ENCODE peak calls at places on chromosomes 7 and 10, in four cellular contexts. F is astrocyte of the spinal cord, S is choroid plexus epithelial cell, U is mucosa of descending colon. K is an unnamed sample.

GRCh38 chr10:49613160-49613881 is 516 bp upstream of the CHAT start:
- DNase-seq in F (no peak), U (no peak), S (no peak), K (peak)

GRCh38 chr7:139647085-139647484 is 123.6 kb downstream of the CLEC2L start:
- DNase-seq in U (no peak), F (no peak), S (peak), K (no peak)

GRCh38 chr10:131019696-131020095 is 291.8 kb downstream of the TCERG1L start:
- DNase-seq in F (no peak), U (no peak), S (no peak), K (no peak)

GRCh38 chr7:146960747-146961416 is 844.3 kb downstream of the CNTNAP2 start:
- DNase-seq in U (no peak), F (no peak), S (no peak), K (no peak)

GRCh38 chr7:33547880-33548279 is 357.5 kb upstream of the BMPER start:
- DNase-seq in F (no peak), S (no peak), U (no peak), K (no peak)

GRCh38 chr10:79405995-79406515 is 39.4 kb downstream of the ZCCHC24 start:
- DNase-seq in U (no peak), S (no peak), F (no peak), K (no peak)

GRCh38 chr10:21637795-21638194 is 103.8 kb downstream of the MLLT10 start:
- DNase-seq in F (no peak), U (no peak), S (no peak), K (no peak)

GRCh38 chr10:67705921-67706320 is 9.9 kb upstream of the CTNNA3 start:
- DNase-seq in F (no peak), S (no peak), U (no peak), K (no peak)

GRCh38 chr10:69051303-69051702 is 36.6 kb upstream of the SRGN start:
- DNase-seq in U (peak), S (peak), F (peak), K (peak)

GRCh38 chr10:6619663-6620062 is 39.6 kb upstream of the PRKCQ start:
- DNase-seq in U (no peak), F (no peak), S (no peak), K (no peak)

GRCh38 chr7:133623716-133624115 is 370.8 kb downstream of the EXOC4 start:
- DNase-seq in S (no peak), U (no peak), F (no peak), K (no peak)

GRCh38 chr10:33248638-33249037 is 85.8 kb downstream of the NRP1 start:
- DNase-seq in F (peak), U (no peak), S (peak), K (no peak)

GRCh38 chr7:111753968-111754367 is 191.7 kb upstream of the IMMP2L start:
- DNase-seq in F (peak), S (no peak), U (no peak), K (no peak)

GRCh38 chr10:51877636-51878035 is 178.2 kb upstream of the CSTF2T start:
- DNase-seq in F (no peak), S (no peak), U (no peak), K (no peak)

GRCh38 chr10:131170042-131170983 is 141.2 kb downstream of the TCERG1L start:
- DNase-seq in U (no peak), S (no peak), F (no peak), K (no peak)

GRCh38 chr7:471191-471865 is 48.3 kb downstream of the PDGFA start:
- DNase-seq in F (no peak), S (no peak), U (no peak), K (no peak)

GRCh38 chr10:614772-615582 is 74.5 kb downstream of the DIP2C start:
- DNase-seq in U (no peak), S (no peak), F (no peak), K (peak)

GRCh38 chr10:60444494-60445064 is 54.9 kb upstream of the ANK3 start:
- DNase-seq in F (peak), U (no peak), S (peak), K (no peak)

GRCh38 chr7:1407883-1408282 is 51.4 kb downstream of the MICALL2 start:
- DNase-seq in F (no peak), U (no peak), S (no peak), K (no peak)

GRCh38 chr7:11193131-11193867 is 219.6 kb downstream of the PHF14 start:
- DNase-seq in U (peak), F (peak), S (peak), K (peak)

GRCh38 chr10:95476482-95477174 is 84.5 kb downstream of the SORBS1 start:
- DNase-seq in F (no peak), S (no peak), U (no peak), K (no peak)

GRCh38 chr7:13742719-13743640 is 246.5 kb downstream of the ETV1 start:
- DNase-seq in S (peak), U (peak), F (peak), K (no peak)

GRCh38 chr10:68047554-68048327 is 27.3 kb downstream of the HERC4 start:
- DNase-seq in S (peak), F (no peak), U (no peak), K (no peak)

GRCh38 chr7:20778063-20778721 is 8.5 kb downstream of the SP8 start:
- DNase-seq in F (no peak), U (peak), S (peak), K (peak)

GRCh38 chr10:5034588-5034987 is 30.9 kb upstream of the AKR1C2 start:
- DNase-seq in S (peak), U (no peak), F (no peak), K (no peak)

GRCh38 chr10:35752469-35753450 is 110.7 kb upstream of the FZD8 start:
- DNase-seq in S (peak), U (no peak), F (no peak), K (peak)

GRCh38 chr7:15864260-15864991 is 177.9 kb upstream of the MEOX2 start:
- DNase-seq in S (no peak), U (peak), F (no peak), K (no peak)

GRCh38 chr7:44608916-44609648 is 2.7 kb downstream of the OGDH start:
- DNase-seq in F (no peak), U (no peak), S (no peak), K (no peak)

GRCh38 chr10:17077905-17078289 is 51.7 kb downstream of the CUBN start:
- DNase-seq in F (no peak), U (no peak), S (no peak), K (no peak)

GRCh38 chr7:92589056-92589455 is 1.1 kb downstream of the FAM133B start:
- DNase-seq in S (no peak), U (no peak), F (no peak), K (no peak)

GRCh38 chr10:110010076-110011069 is 2.6 kb downstream of the ADD3 start:
- DNase-seq in F (no peak), S (peak), U (no peak), K (no peak)

GRCh38 chr7:119228482-119228881 is 1004.0 kb downstream of the ANKRD7 start:
- DNase-seq in S (no peak), F (no peak), U (no peak), K (no peak)

GRCh38 chr7:151795168-151795754 is 81.7 kb downstream of the PRKAG2 start:
- DNase-seq in F (no peak), S (no peak), U (no peak), K (peak)

GRCh38 chr10:54133201-54133600 is 667.8 kb downstream of the PCDH15 start:
- DNase-seq in F (no peak), S (no peak), U (no peak), K (no peak)

GRCh38 chr10:42984761-42985325 is 92.0 kb upstream of the RET start:
- DNase-seq in U (no peak), F (no peak), S (no peak), K (no peak)

GRCh38 chr7:45971171-45971570 is 50.1 kb upstream of the IGFBP3 start:
- DNase-seq in U (no peak), F (no peak), S (no peak), K (no peak)

GRCh38 chr10:84178387-84178697 is 4.7 kb downstream of the GPR15LG start:
- DNase-seq in U (no peak), F (no peak), S (no peak), K (no peak)

GRCh38 chr10:61589547-61590243 is 73.0 kb upstream of the CABCOCO1 start:
- DNase-seq in U (no peak), S (peak), F (peak), K (no peak)

GRCh38 chr7:75660566-75661215 is 78.0 kb downstream of the HIP1 start:
- DNase-seq in F (no peak), U (no peak), S (no peak), K (no peak)

GRCh38 chr10:26624017-26624416 is 73.5 kb upstream of the PDSS1 start:
- DNase-seq in F (no peak), U (no peak), S (no peak), K (no peak)

GRCh38 chr10:26626066-26626465 is 71.4 kb upstream of the PDSS1 start:
- DNase-seq in S (no peak), U (no peak), F (no peak), K (no peak)

GRCh38 chr10:26622891-26623290 is 74.6 kb upstream of the PDSS1 start:
- DNase-seq in U (no peak), S (no peak), F (no peak), K (no peak)

GRCh38 chr10:26628395-26628794 is 69.1 kb upstream of the PDSS1 start:
- DNase-seq in S (no peak), U (no peak), F (no peak), K (no peak)

GRCh38 chr10:26627320-26627719 is 70.2 kb upstream of the PDSS1 start:
- DNase-seq in F (no peak), U (no peak), S (no peak), K (no peak)
- TF ChIP-seq CTCF in F (no peak), U (no peak), S (no peak), K (no peak)

GRCh38 chr7:40704172-40704571 is 569.4 kb downstream of the SUGCT start:
- DNase-seq in F (no peak), S (no peak), U (no peak), K (no peak)
- TF ChIP-seq CTCF in F (no peak), S (peak), U (no peak), K (no peak)

DNA sequence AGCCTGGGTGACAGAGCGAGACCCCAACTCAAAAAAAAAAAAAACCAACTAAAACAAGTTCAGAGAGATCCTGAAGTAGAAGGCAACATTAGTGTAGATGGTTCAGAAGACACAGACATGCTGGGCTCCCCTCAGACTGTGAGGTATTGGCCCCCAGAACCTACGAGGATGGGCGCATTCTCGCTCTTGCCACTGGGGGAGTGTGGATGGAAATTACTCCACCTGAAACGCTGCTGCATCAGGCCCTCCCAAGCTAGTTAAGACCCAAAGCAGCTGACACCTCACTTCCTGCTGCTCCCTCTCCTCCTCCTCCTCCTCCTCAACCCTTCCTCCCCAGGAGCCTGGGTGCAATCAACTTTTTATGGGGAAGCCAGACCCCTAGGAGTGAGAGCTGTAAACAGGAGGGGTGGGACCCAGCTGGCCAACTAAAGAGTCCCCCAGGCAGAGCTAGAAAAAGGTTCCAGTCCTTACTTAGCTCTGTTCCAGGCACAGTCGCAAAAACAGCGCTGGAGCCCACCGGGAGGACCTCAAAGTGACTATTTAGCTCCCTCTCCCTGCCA is 7.4 kb downstream of the SH3PXD2A start:
- DNase-seq in S (no peak), F (no peak), U (no peak), K (no peak)
- TF ChIP-seq CTCF in S (peak), F (peak), U (no peak), K (peak)

GRCh38 chr10:128237710-128238109 is 111.5 kb upstream of the MKI67 start:
- DNase-seq in S (no peak), F (no peak), U (no peak), K (no peak)
- TF ChIP-seq CTCF in S (no peak), F (no peak), U (no peak), K (no peak)

GRCh38 chr10:129706081-129706480 is 239.0 kb downstream of the MGMT start:
- DNase-seq in U (no peak), S (no peak), F (no peak), K (no peak)
- TF ChIP-seq CTCF in U (no peak), S (no peak), F (no peak), K (no peak)

GRCh38 chr10:8049874-8050560 is 4.5 kb upstream of the GATA3 start:
- DNase-seq in U (no peak), F (no peak), S (no peak), K (no peak)
- TF ChIP-seq CTCF in U (no peak), F (no peak), S (no peak), K (no peak)

GRCh38 chr10:3010327-3010726 is 57.0 kb upstream of the PFKP start:
- DNase-seq in U (no peak), F (no peak), S (no peak), K (no peak)
- TF ChIP-seq CTCF in U (no peak), F (no peak), S (no peak), K (no peak)